ENCODE peak calls at places on chromosomes 4 and X, in eight cellular contexts. L is Karpas-422, A is tibial artery, U is pancreas, V is PC-3, T is right cardiac atrium, H is IMR-90, F is ovary. R is an unnamed sample.

GRCh38 chr4:86117781-86118302 is 242.0 kb downstream of the MAPK10 start:
- DNase-seq in L (no peak), A (no peak), U (no peak), V (peak; percentile 18), T (no peak), H (peak; percentile 84), F (no peak), R (no peak)

GRCh38 chrX:37862851-37863250 is 15.5 kb upstream of the DYNLT3 start:
- DNase-seq in L (no peak), A (no peak), U (no peak), V (no peak), T (no peak), H (no peak), F (no peak), R (no peak)

GRCh38 chr4:93834371-93835066 is 6.0 kb downstream of the ATOH1 start:
- DNase-seq in L (no peak), A (no peak), U (no peak), V (no peak), T (no peak), H (no peak), F (no peak), R (no peak)

GRCh38 chrX:37378399-37378798 is 29.2 kb downstream of the PRRG1 start:
- DNase-seq in L (no peak), A (no peak), U (no peak), V (no peak), T (no peak), H (peak; percentile 6), F (no peak), R (no peak)

GRCh38 chr4:138034871-138035270 is 207.3 kb downstream of the SLC7A11 start:
- DNase-seq in L (no peak), A (no peak), U (no peak), V (peak; percentile 87), T (no peak), H (peak; percentile 87), F (no peak), R (no peak)

GRCh38 chr4:6019316-6020263 is 1.4 kb upstream of the C4orf50 start:
- DNase-seq in L (peak; percentile 89), A (no peak), U (peak; percentile 24), V (peak; percentile 64), T (peak; percentile 68), H (peak; percentile 44), F (no peak), R (peak; percentile 5)

GRCh38 chrX:20393944-20394343 is 127.2 kb upstream of the RPS6KA3 start:
- DNase-seq in L (no peak), A (no peak), U (no peak), V (no peak), T (no peak), H (no peak), F (no peak), R (no peak)

GRCh38 chrX:104913348-104913747 is 307.1 kb downstream of the TEX13A start:
- DNase-seq in L (peak; percentile 42), A (no peak), U (no peak), V (peak; percentile 49), T (no peak), H (no peak), F (no peak), R (no peak)

GRCh38 chr4:26197018-26197779 is 123.6 kb upstream of the RBPJ start:
- DNase-seq in L (no peak), A (no peak), U (no peak), V (peak; percentile 96), T (peak; percentile 55), H (peak; percentile 97), F (no peak), R (peak; percentile 58)

GRCh38 chrX:21734175-21734574 is 23.7 kb downstream of the SMPX start:
- DNase-seq in L (no peak), A (no peak), U (no peak), V (peak; percentile 55), T (no peak), H (no peak), F (no peak), R (no peak)

GRCh38 chr4:158914178-158914577 is 145.4 kb downstream of the FNIP2 start:
- DNase-seq in L (no peak), A (no peak), U (no peak), V (peak; percentile 79), T (no peak), H (peak; percentile 84), F (no peak), R (no peak)

GRCh38 chrX:78945186-78945912 is at the start of gene P2RY10:
- DNase-seq in L (peak; percentile 76), A (no peak), U (no peak), V (no peak), T (no peak), H (no peak), F (no peak), R (peak; percentile 22)

GRCh38 chr4:94448815-94449375 is 2.8 kb upstream of the PDLIM5 start:
- DNase-seq in L (no peak), A (no peak), U (no peak), V (no peak), T (no peak), H (no peak), F (no peak), R (no peak)

GRCh38 chrX:45344597-45344996 is 143.9 kb upstream of the DIPK2B start:
- DNase-seq in L (no peak), A (no peak), U (no peak), V (peak; percentile 64), T (no peak), H (peak; percentile 81), F (no peak), R (no peak)

GRCh38 chr4:56261027-56261426 is 126.3 kb downstream of the AASDH start:
- DNase-seq in L (no peak), A (no peak), U (no peak), V (no peak), T (no peak), H (no peak), F (no peak), R (no peak)

GRCh38 chrX:112235547-112235946 is 153.0 kb upstream of the TRPC5 start:
- DNase-seq in L (no peak), A (no peak), U (no peak), V (no peak), T (no peak), H (peak; percentile 8), F (no peak), R (no peak)

GRCh38 chr4:44487341-44487740 is 38.7 kb upstream of the KCTD8 start:
- DNase-seq in L (no peak), A (no peak), U (no peak), V (peak; percentile 73), T (no peak), H (no peak), F (no peak), R (no peak)

DNA sequence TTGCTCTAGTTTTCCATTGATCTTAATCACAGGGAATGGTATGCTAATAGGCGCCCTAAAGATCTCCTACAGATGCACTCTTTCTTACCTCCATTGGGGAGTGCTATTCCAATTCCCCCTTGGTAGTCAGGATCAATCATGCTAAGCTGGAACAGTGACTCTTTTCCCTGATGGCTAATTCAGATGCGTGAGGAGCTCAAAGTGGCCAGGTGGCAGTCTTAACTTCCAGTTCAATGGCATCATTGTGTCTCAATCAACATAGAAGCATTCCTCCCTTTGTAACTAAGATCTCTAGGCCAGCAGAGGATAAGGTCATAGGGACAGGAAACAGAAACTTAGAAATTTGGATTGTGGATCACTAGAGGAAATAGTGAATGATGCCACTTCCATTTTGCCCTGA is 216.8 kb downstream of the GRID2 start:
- DNase-seq in L (no peak), A (no peak), U (no peak), V (no peak), T (no peak), H (no peak), F (no peak), R (no peak)
- H3K4me1 ChIP-seq in L (no peaks in the 10 kb centered on the region), A (no peaks in the 10 kb centered on the region), U (no peaks in the 10 kb centered on the region), V (no peaks in the 10 kb centered on the region), T (no peaks in the 10 kb centered on the region), H (no peaks in the 10 kb centered on the region), F (no peaks in the 10 kb centered on the region), R (no peaks in the 10 kb centered on the region)

DNA sequence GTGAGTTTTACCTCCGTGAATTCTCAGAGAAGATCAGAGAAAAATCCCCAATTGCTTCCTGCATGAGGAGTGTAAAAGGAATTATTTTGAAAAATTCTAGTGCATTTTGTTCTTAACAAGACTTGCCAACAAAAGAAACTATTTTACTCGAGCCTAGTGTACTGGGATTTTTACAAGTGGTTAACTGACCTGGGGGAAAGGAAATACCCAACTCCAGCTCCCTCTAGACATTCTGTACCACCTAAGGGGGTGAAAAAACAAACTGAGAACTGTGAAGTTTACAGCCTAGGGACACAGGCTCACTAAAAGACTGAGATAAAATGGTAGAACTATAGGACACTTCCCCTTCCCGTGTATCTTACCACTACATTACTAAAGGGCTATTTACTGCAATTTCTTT is 2.6 kb upstream of the ADH5 start:
- DNase-seq in L (no peak), A (no peak), U (no peak), V (no peak), T (no peak), H (no peak), F (no peak), R (no peak)
- H3K27ac ChIP-seq in L (no peak overlapping the region), A (peak overlapping the region; percentile 98), U (no peak overlapping the region), V (no peak overlapping the region), T (no peak overlapping the region), H (peak overlapping the region; percentile 62), F (no peak overlapping the region), R (no peak overlapping the region)

GRCh38 chr4:173536808-173537429 is 6.9 kb upstream of the HAND2 start:
- DNase-seq in L (no peak), A (no peak), U (no peak), V (peak; percentile 31), T (peak; percentile 67), H (no peak), F (no peak), R (no peak)

GRCh38 chr4:173538148-173538902 is 8.3 kb upstream of the HAND2 start:
- DNase-seq in L (no peak), A (peak; percentile 81), U (peak; percentile 28), V (no peak), T (peak; percentile 90), H (no peak), F (no peak), R (no peak)

GRCh38 chr4:173537628-173538147 is 7.7 kb upstream of the HAND2 start:
- DNase-seq in L (no peak), A (no peak), U (no peak), V (no peak), T (peak; percentile 70), H (no peak), F (no peak), R (no peak)

GRCh38 chr4:173539986-173540385 is 10.0 kb upstream of the HAND2 start:
- DNase-seq in L (no peak), A (no peak), U (no peak), V (no peak), T (no peak), H (no peak), F (no peak), R (no peak)

DNA sequence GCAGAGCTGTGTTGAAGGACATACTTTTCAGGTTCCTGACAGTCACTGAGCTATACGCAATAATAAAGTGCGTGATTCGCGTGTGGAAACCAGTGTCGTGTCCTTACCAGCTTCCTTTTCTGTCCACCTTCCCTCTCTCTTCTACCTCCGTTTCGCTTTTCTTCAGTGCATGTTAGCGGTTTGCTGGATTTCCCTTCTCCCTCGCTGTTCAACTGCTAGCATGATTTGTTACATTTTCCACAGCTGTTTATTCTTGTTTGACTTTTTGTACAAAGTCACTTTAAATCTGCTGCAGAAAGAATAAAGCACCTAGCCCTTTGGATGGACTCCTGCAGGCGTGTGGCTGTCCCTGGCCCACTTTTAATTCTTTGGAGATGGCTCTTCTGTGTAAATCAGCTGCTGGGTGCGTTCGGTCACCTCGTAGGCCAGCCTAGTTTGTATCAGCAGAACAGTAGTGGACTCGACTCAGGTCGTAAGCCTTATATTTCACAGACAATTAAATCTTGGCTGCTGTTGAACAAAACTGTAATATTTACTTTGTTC is 8.9 kb upstream of the HAND2 start:
- DNase-seq in L (no peak), A (no peak), U (no peak), V (no peak), T (peak; percentile 61), H (no peak), F (no peak), R (no peak)
- H3K4me3 ChIP-seq in L (no peak overlapping the region), A (peak overlapping the region; percentile 55), U (peak overlapping the region; percentile 15), V (no peak overlapping the region), T (peak overlapping the region; percentile 46), H (no peak overlapping the region), F (peak overlapping the region; percentile 39), R (peak overlapping the region; percentile 30)

GRCh38 chrX:66007851-66008250 is 32.0 kb downstream of the VSIG4 start:
- DNase-seq in L (no peak), A (no peak), U (no peak), V (no peak), T (no peak), H (no peak), F (no peak), R (no peak)
- H3K4me1 ChIP-seq in L (no peaks in the 10 kb centered on the region), A (no peaks in the 10 kb centered on the region), U (no peaks in the 10 kb centered on the region), V (no peaks in the 10 kb centered on the region), T (no peaks in the 10 kb centered on the region), H (no peaks in the 10 kb centered on the region), F (no peaks in the 10 kb centered on the region), R (peaks cover 32% of the 10 kb centered on the region)

R was measured in effector memory CD4-positive, alpha-beta T cell.